ENCODE peak calls at places on chromosome 5, in ten cellular contexts. Z is lung, H is heart left ventricle, S is A549, P is cardiac muscle cell, W is BE2C, R is PC-9, M is fibroblast of lung, F is transverse colon, Q is psoas muscle. V is an unnamed sample.

GRCh38 chr5:25544652-25545249 is 900.0 kb upstream of the CDH10 start:
- DNase-seq in W (peak; percentile 67), Z (peak; percentile 32), H (no peak), M (no peak), P (peak; percentile 64), F (no peak), S (peak; percentile 4), R (peak; percentile 46), Q (no peak), V (no peak)

GRCh38 chr5:33371660-33372059 is 69.1 kb upstream of the TARS1 start:
- DNase-seq in P (no peak), H (no peak), R (peak; percentile 12), Q (no peak), F (no peak), S (no peak), W (no peak), Z (no peak), M (peak; percentile 87), V (no peak)

GRCh38 chr5:264346-264745 is 7.1 kb upstream of the PDCD6 start:
- DNase-seq in W (no peak), R (no peak), P (no peak), Q (no peak), F (no peak), M (no peak), H (no peak), Z (no peak), S (no peak), V (no peak)

GRCh38 chr5:133996683-133997252 is 8.0 kb downstream of the VDAC1 start:
- DNase-seq in W (no peak), S (no peak), Z (no peak), P (no peak), R (no peak), Q (no peak), H (no peak), M (no peak), F (no peak), V (no peak)

GRCh38 chr5:132065351-132065937 is 5.0 kb downstream of the IL3 start:
- DNase-seq in Z (peak; percentile 55), P (peak; percentile 74), F (peak; percentile 50), M (peak; percentile 75), R (peak; percentile 65), Q (no peak), H (peak; percentile 43), S (peak; percentile 81), W (peak; percentile 82), V (no peak)

GRCh38 chr5:143964919-143965318 is 153.0 kb downstream of the HMHB1 start:
- DNase-seq in Q (no peak), W (no peak), R (peak; percentile 40), F (no peak), M (peak; percentile 14), S (peak; percentile 7), P (no peak), H (no peak), Z (no peak), V (no peak)

GRCh38 chr5:77337716-77338115 is 127.2 kb downstream of the PDE8B start:
- DNase-seq in Z (no peak), R (no peak), P (peak; percentile 64), F (no peak), S (no peak), M (no peak), Q (no peak), W (peak; percentile 86), H (no peak), V (no peak)

GRCh38 chr5:127648997-127649550 is at the start of gene CTXN3:
- DNase-seq in Z (peak; percentile 51), R (no peak), S (no peak), H (no peak), F (no peak), M (no peak), P (no peak), W (no peak), Q (no peak), V (no peak)

GRCh38 chr5:116013931-116014330 is 18.3 kb upstream of the ARL14EPL start:
- DNase-seq in M (no peak), S (no peak), P (no peak), R (no peak), W (no peak), Q (no peak), H (no peak), F (no peak), Z (no peak), V (no peak)

GRCh38 chr5:172869734-172870133 is 35.7 kb downstream of the ERGIC1 start:
- DNase-seq in W (no peak), R (no peak), M (peak; percentile 44), H (no peak), S (no peak), Z (no peak), F (no peak), Q (no peak), P (no peak), V (no peak)

GRCh38 chr5:172870261-172870806 is 36.3 kb downstream of the ERGIC1 start:
- DNase-seq in M (peak; percentile 85), H (peak; percentile 76), S (peak; percentile 52), P (no peak), Q (peak; percentile 49), Z (peak; percentile 73), W (no peak), R (peak; percentile 75), F (no peak), V (no peak)

GRCh38 chr5:172867761-172868435 is 33.8 kb downstream of the ERGIC1 start:
- DNase-seq in S (no peak), Z (no peak), Q (no peak), R (no peak), W (no peak), F (no peak), P (no peak), M (no peak), H (no peak), V (no peak)

GRCh38 chr5:172868436-172868923 is 34.4 kb downstream of the ERGIC1 start:
- DNase-seq in F (no peak), W (no peak), P (no peak), Z (no peak), H (no peak), Q (no peak), M (peak; percentile 78), S (peak; percentile 64), R (peak; percentile 77), V (no peak)

DNA sequence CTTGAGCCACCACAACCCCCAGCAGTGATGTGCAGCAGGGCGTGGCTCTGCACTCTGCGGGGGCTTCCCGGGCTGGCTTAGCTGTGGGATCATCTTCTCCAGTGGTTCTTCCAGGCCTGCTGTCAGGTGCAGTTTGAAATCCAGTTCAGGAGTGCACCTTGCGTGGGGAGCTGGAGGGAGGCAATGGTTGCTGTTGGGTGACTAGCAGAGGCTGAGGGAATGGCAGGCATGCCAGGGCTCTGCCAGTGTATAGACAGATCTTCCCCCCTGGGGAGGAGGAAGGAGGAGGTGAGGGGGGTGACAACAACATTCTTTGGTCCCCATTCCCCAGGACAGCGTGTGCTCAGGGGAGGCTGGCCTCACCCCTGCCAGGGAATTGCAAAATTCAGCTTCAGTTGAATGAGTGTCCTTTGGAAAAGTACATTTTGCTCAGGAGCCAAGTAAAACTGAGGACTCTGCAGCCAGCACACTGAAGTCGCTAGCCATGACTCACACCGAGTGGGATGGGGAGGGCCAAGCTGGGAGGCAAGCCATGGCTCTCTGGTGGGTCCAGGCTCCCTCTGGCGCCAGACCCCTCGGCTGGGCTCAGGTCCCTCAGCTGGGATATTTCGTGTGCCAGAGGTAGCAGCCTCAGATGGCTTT is 35.0 kb downstream of the ERGIC1 start:
- DNase-seq in Q (peak; percentile 90), W (peak; percentile 53), Z (peak; percentile 82), R (peak; percentile 88), P (no peak), H (peak; percentile 91), M (peak; percentile 96), F (peak; percentile 67), S (peak; percentile 83), V (peak; percentile 41)
- TF ChIP-seq CTCF in Q (peak; percentile 8), W (peak; percentile 16), Z (no peak), R (no peak), P (peak; percentile 56), H (no peak), M (peak; percentile 53), F (no peak), S (no peak), V (no peak)

DNA sequence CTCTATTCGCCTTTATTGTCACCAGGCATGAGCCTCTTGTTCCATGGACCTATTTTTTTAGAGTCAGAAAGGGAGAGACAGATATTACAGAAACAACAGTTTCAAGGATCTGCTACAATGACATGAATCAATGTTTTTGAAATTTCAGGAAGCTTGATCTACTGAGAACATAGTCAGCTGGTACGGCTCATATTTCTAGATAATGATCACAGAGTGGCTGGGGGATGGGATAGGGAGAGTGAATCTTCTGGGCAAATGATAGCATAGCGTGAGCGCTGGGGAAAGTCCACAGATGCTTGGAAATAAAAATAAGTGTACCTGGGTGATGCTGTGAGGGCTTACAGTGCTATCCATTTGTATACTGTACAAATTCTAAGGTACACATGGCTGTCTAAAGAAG is 340.4 kb downstream of the EBF1 start:
- DNase-seq in S (no peak), M (no peak), R (no peak), Q (no peak), H (no peak), F (no peak), W (no peak), Z (no peak), P (no peak), V (no peak)
- H3K4me1 ChIP-seq in S (no peaks in the 10 kb centered on the region), M (peaks cover 19% of the 10 kb centered on the region), R (no peaks in the 10 kb centered on the region), Q (no peaks in the 10 kb centered on the region), H (peaks cover 4% of the 10 kb centered on the region), F (no peaks in the 10 kb centered on the region), W (peaks cover 11% of the 10 kb centered on the region), Z (no peaks in the 10 kb centered on the region), P (no peaks in the 10 kb centered on the region), V (no peaks in the 10 kb centered on the region)

DNA sequence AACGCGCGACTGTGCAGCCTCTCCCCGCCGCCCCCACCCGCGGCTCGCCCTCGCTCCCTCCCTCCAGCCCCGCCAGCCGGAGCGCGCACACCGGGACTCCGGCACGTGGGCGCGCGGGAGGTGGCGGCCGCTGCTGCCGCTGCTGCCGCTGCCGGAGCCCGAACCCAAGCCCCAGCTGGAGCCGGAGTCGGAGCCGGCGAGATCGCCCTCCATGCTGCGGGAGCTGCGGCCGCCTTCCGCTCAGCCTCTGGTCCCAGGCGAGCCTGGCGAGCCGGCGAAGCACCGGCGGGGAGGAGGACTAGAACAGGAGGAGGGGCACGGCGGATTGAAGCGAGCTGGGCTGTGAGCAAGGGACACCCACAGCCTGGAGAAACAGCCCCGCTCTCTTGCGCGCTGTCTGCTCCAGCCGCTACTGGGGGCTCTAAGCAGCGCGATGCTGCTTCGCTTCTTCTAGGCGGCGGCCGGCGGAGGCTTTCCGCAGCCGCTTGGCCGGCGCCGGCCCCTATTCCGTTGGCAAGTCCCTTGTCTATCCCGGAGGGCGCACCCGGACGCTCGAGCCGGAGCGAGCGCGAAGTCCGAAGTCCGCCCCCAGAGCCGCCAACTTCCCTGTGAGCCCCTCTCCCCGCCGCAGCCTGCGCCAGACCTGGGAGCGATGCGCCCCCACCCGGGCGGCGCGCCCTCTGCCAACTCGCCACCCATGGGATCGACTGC is 598.7 kb upstream of the SGCD start:
- DNase-seq in W (peak; percentile 51), S (peak; percentile 71), H (peak; percentile 70), Q (peak; percentile 47), P (peak; percentile 74), F (peak; percentile 52), M (peak; percentile 15), Z (no peak), R (no peak), V (peak; percentile 59)
- H3K4me3 ChIP-seq in W (no peak overlapping the region), S (peak overlapping the region; percentile 62), H (peak overlapping the region; percentile 59), Q (peak overlapping the region; percentile 73), P (peak overlapping the region; percentile 31), F (peak overlapping the region; percentile 55), M (peak overlapping the region; percentile 34), Z (no peak overlapping the region), R (no peak overlapping the region), V (no peak overlapping the region)

GRCh38 chr5:55546991-55547390 is 12.2 kb upstream of the PLPP1 start:
- DNase-seq in R (no peak), Z (no peak), P (no peak), M (no peak), Q (no peak), S (no peak), F (peak; percentile 29), H (no peak), W (no peak), V (no peak)
- TF ChIP-seq CTCF in R (no peak), Z (no peak), P (no peak), M (no peak), Q (no peak), S (no peak), F (no peak), H (no peak), W (no peak), V (no peak)